ENCODE peak calls at places on chromosomes 2 and 18, in six cellular contexts. X is PC-3, P is germinal center, M is body of pancreas, U is neural crest cell, J is mesothelial cell of epicardium. Z is an unnamed sample.

GRCh38 chr2:79180092-79180491 is 20.5 kb upstream of the REG3A start:
- DNase-seq in J (no peak), X (no peak), P (no peak), U (no peak), M (peak), Z (no peak)

GRCh38 chr2:221494556-221494955 is 77.5 kb downstream of the EPHA4 start:
- DNase-seq in J (no peak), M (no peak), X (peak), U (no peak), P (no peak), Z (no peak)

GRCh38 chr2:180314086-180314485 is 307.0 kb upstream of the CWC22 start:
- DNase-seq in X (no peak), J (no peak), M (no peak), P (no peak), U (no peak), Z (no peak)

GRCh38 chr2:234422242-234422641 is 74.6 kb downstream of the ARL4C start:
- DNase-seq in M (no peak), J (no peak), X (peak), U (no peak), P (no peak), Z (no peak)

GRCh38 chr2:11411768-11412448 is 54.1 kb downstream of the E2F6 start:
- DNase-seq in U (peak), X (peak), J (no peak), P (no peak), M (peak), Z (peak)

GRCh38 chr2:17084882-17085281 is 419.2 kb upstream of the CYRIA start:
- DNase-seq in U (no peak), P (no peak), X (no peak), M (no peak), J (no peak), Z (no peak)

GRCh38 chr18:67154979-67155378 is 361.5 kb downstream of the DSEL start:
- DNase-seq in X (no peak), U (no peak), P (no peak), J (no peak), M (no peak), Z (no peak)

GRCh38 chr2:158232476-158232875 is 130.8 kb downstream of the UPP2 start:
- DNase-seq in J (no peak), P (no peak), M (no peak), U (no peak), X (peak), Z (no peak)

GRCh38 chr2:169839954-169840746 is 12.9 kb downstream of the UBR3 start:
- DNase-seq in J (no peak), M (no peak), U (no peak), P (no peak), X (no peak), Z (no peak)

GRCh38 chr2:106117347-106117746 is 76.8 kb downstream of the UXS1 start:
- DNase-seq in X (no peak), J (no peak), P (no peak), M (no peak), U (no peak), Z (no peak)

GRCh38 chr2:224982910-224983688 is 59.2 kb downstream of the DOCK10 start:
- DNase-seq in X (no peak), J (no peak), U (no peak), M (no peak), P (no peak), Z (no peak)

Z was measured in left colon.